ENCODE peak calls at places on chromosomes 2 and 18, in seven cellular contexts. U is AG10803, Y is A549, T is HL-60, J is fibroblast of lung, V is left ventricle myocardium inferior, W is AG04450. O is an unnamed sample.

GRCh38 chr18:57980573-57981348 is 63.3 kb upstream of the NEDD4L start:
- DNase-seq in W (no peak), V (no peak), J (no peak), T (no peak), U (no peak), Y (no peak), O (no peak)

GRCh38 chr2:136137982-136138381 is 20.0 kb upstream of the CXCR4 start:
- DNase-seq in U (no peak), J (no peak), Y (no peak), W (no peak), T (no peak), V (no peak), O (no peak)

GRCh38 chr2:42917374-42918017 is 125.1 kb upstream of the HAAO start:
- DNase-seq in T (no peak), U (peak; percentile 92), J (peak; percentile 91), V (no peak), Y (no peak), W (no peak), O (peak; percentile 95)

GRCh38 chr2:158103358-158104021 is 1.8 kb downstream of the UPP2 start:
- DNase-seq in J (no peak), U (no peak), Y (no peak), T (no peak), V (no peak), W (no peak), O (no peak)

GRCh38 chr18:55552498-55553189 is 35.3 kb downstream of the TCF4 start:
- DNase-seq in T (no peak), U (no peak), J (peak; percentile 98), W (peak; percentile 78), Y (no peak), V (no peak), O (peak; percentile 33)

GRCh38 chr2:8297376-8298213 is 384.3 kb upstream of the ID2 start:
- DNase-seq in V (no peak), J (no peak), W (no peak), Y (no peak), U (no peak), T (peak; percentile 39), O (no peak)

GRCh38 chr2:27762951-27763906 is 8.3 kb upstream of the MRPL33 start:
- DNase-seq in V (no peak), Y (no peak), T (no peak), W (no peak), U (peak; percentile 78), J (peak; percentile 24), O (no peak)

GRCh38 chr18:68454511-68455228 is 260.2 kb downstream of the TMX3 start:
- DNase-seq in T (no peak), Y (no peak), W (peak; percentile 38), U (peak; percentile 59), V (no peak), J (peak; percentile 67), O (peak; percentile 75)

GRCh38 chr2:70705160-70705850 is 62.7 kb downstream of the ADD2 start:
- DNase-seq in T (no peak), V (no peak), W (no peak), Y (no peak), J (no peak), U (no peak), O (no peak)

GRCh38 chr18:77478619-77479018 is 229.0 kb downstream of the GALR1 start:
- DNase-seq in J (no peak), U (no peak), Y (no peak), W (no peak), T (peak; percentile 73), V (peak; percentile 29), O (peak; percentile 31)

GRCh38 chr18:41126541-41127235 is 828.3 kb upstream of the PIK3C3 start:
- DNase-seq in U (peak; percentile 73), W (no peak), V (no peak), Y (no peak), J (peak; percentile 56), T (no peak), O (peak; percentile 52)

GRCh38 chr18:47343291-47343690 is 91.8 kb upstream of the SKOR2 start:
- DNase-seq in V (no peak), U (peak; percentile 71), T (no peak), Y (no peak), J (no peak), W (no peak), O (no peak)

GRCh38 chr2:45533771-45534170 is 77.3 kb downstream of the SRBD1 start:
- DNase-seq in V (no peak), J (peak; percentile 89), Y (no peak), U (peak; percentile 8), W (peak; percentile 53), T (no peak), O (no peak)

GRCh38 chr2:151437630-151438029 is 27.9 kb downstream of the RIF1 start:
- DNase-seq in W (no peak), V (no peak), U (peak; percentile 32), T (peak; percentile 3), Y (no peak), J (peak; percentile 55), O (peak; percentile 61)

GRCh38 chr2:96860065-96861029 is 2.5 kb upstream of the ANKRD39 start:
- DNase-seq in T (no peak), V (no peak), U (no peak), J (peak; percentile 17), Y (no peak), W (no peak), O (no peak)

GRCh38 chr2:122390406-122390805 is 635.0 kb downstream of the TSN start:
- DNase-seq in Y (no peak), V (no peak), W (no peak), T (peak; percentile 2), J (no peak), U (peak; percentile 1), O (peak; percentile 14)

GRCh38 chr2:176613358-176614032 is 344.3 kb downstream of the MTX2 start:
- DNase-seq in W (no peak), J (no peak), T (no peak), V (no peak), Y (no peak), U (peak; percentile 83), O (peak; percentile 63)

GRCh38 chr2:119240311-119241204 is 16.9 kb downstream of the STEAP3 start:
- DNase-seq in Y (peak; percentile 29), W (no peak), U (peak; percentile 75), V (peak; percentile 64), J (peak; percentile 80), T (no peak), O (peak; percentile 48)

GRCh38 chr18:46377557-46377956 is 273.4 kb downstream of the HAUS1 start:
- DNase-seq in T (no peak), J (no peak), U (no peak), Y (no peak), V (no peak), W (no peak), O (no peak)

GRCh38 chr2:25168256-25169072 is at the start of gene POMC:
- DNase-seq in Y (peak; percentile 36), U (peak; percentile 12), T (no peak), J (peak; percentile 25), V (no peak), W (no peak), O (peak; percentile 30)

DNA sequence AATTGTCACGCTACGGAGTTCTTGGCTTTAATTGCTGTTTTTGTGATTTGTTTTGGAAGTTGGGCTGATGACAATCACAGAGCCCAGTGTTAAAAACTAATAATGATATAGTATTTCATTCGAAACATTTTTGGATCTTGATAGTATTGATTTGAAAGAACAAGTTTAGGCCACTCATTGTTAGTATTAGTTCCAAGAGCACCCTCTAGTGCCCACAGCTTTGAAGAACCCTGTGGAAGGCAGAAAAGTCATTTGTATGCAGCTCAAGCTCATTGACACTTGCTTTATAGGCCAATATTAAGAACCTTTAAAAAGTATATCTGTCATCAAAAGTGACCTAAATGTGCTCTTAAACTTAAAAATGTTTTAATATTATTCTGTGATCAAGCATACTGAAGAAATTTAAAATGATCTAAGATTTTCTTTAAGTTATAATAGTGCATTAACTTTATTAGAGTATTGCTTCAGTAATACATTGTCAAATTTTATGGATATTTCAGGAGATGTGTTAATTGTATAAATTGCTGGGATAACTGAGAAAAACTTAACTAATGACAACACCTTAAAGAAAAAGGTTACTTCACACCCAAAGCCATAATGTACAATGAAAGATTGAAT is 191.0 kb downstream of the GRB14 start:
- DNase-seq in J (peak; percentile 64), V (no peak), W (peak; percentile 4), T (no peak), Y (peak; percentile 5), U (peak; percentile 53), O (peak; percentile 61)
- TF ChIP-seq CTCF in J (peak; percentile 74), V (peak; percentile 69), W (peak; percentile 74), T (peak; percentile 41), Y (peak; percentile 91), U (peak; percentile 83), O (peak; percentile 83)

GRCh38 chr2:103222974-103223373 is 461.1 kb downstream of the TMEM182 start:
- DNase-seq in W (no peak), U (no peak), J (no peak), T (no peak), Y (no peak), V (no peak), O (no peak)
- H3K4me3 ChIP-seq in W (no peak overlapping the region), U (no peak overlapping the region), J (no peak overlapping the region), T (no peak overlapping the region), Y (no peak overlapping the region), V (no peak overlapping the region), O (no peak overlapping the region)

GRCh38 chr2:100852999-100853908 is 33.3 kb downstream of the NPAS2 start:
- DNase-seq in Y (no peak), T (no peak), U (no peak), W (no peak), J (peak; percentile 56), V (no peak), O (peak; percentile 39)
- TF ChIP-seq CTCF in Y (no peak), T (no peak), U (no peak), W (no peak), J (no peak), V (no peak), O (no peak)

DNA sequence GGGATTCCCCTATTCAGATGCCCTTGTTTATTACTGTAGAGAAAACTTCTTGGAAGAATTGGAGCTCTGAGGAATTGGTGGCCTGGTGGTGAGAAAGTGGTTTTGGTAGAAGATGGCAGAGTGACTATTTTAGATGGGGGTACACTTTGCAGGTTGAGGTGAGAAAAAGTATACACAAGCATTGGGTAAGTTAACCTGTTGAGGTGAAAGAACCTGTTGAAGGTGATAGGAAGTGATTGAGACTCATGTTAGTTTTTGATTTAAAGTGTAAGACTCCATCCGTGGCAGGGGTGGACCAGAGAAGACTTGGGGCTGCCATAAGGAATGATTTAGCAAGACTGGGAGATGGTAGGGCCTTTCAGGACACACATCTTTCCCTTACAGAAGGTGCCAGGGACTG is 3.1 kb downstream of the CCT7 start:
- DNase-seq in T (no peak), V (no peak), J (no peak), W (no peak), U (no peak), Y (no peak), O (no peak)
- H3K4me3 ChIP-seq in T (no peak overlapping the region), V (no peak overlapping the region), J (no peak overlapping the region), W (no peak overlapping the region), U (no peak overlapping the region), Y (no peak overlapping the region), O (no peak overlapping the region)

GRCh38 chr2:99615247-99615771 is 125.5 kb upstream of the REV1 start:
- DNase-seq in U (no peak), Y (no peak), V (no peak), T (no peak), W (no peak), J (no peak), O (no peak)
- TF ChIP-seq CTCF in U (peak; percentile 1), Y (no peak), V (no peak), T (no peak), W (no peak), J (no peak), O (no peak)